ENCODE peak calls at places on chromosomes 7 and 10, in ten cellular contexts. G is cardiac fibroblast; U is GM23338; H is naive thymus-derived CD4-positive, alpha-beta T cell; Q is WERI-Rb-1; D is adrenal gland; A is keratinocyte; R is heart right ventricle; S is left ventricle myocardium inferior; F is endodermal cell. Z is an unnamed sample.

GRCh38 chr10:72764151-72764550 is 72.2 kb downstream of the MCU start:
- DNase-seq in G (peak), S (no peak), Q (no peak), H (no peak), U (no peak), A (peak), F (no peak), D (no peak), R (no peak), Z (no peak)

GRCh38 chr7:135597926-135598305 is 40.2 kb downstream of the NUP205 start:
- DNase-seq in Q (no peak), R (no peak), A (no peak), F (no peak), S (no peak), U (no peak), D (no peak), G (peak), H (no peak), Z (no peak)

GRCh38 chr10:48494611-48495010 is 110.3 kb downstream of the ARHGAP22 start:
- DNase-seq in U (no peak), S (no peak), D (no peak), F (no peak), Q (no peak), H (no peak), A (no peak), R (no peak), G (no peak), Z (peak)

GRCh38 chr7:142870575-142871259 is 14.8 kb downstream of the TRPV6 start:
- DNase-seq in F (peak), S (no peak), G (no peak), D (no peak), H (no peak), U (no peak), R (no peak), Q (no peak), A (no peak), Z (no peak)

GRCh38 chr10:75646931-75647330 is 215.5 kb downstream of the LRMDA start:
- DNase-seq in D (no peak), F (no peak), Q (no peak), A (no peak), H (no peak), U (no peak), R (no peak), S (no peak), G (peak), Z (no peak)

GRCh38 chr10:77104459-77104980 is 533.1 kb downstream of the KCNMA1 start:
- DNase-seq in U (no peak), H (no peak), R (peak), D (no peak), S (peak), G (peak), Q (no peak), F (no peak), A (no peak), Z (no peak)

GRCh38 chr10:57716884-57717283 is 550.8 kb downstream of the IPMK start:
- DNase-seq in A (no peak), F (no peak), S (no peak), D (no peak), R (no peak), G (peak), Q (no peak), H (no peak), U (peak), Z (no peak)

GRCh38 chr10:27446091-27446918 is 57.8 kb upstream of the RAB18 start:
- DNase-seq in U (peak), H (peak), A (peak), R (no peak), Q (no peak), F (no peak), G (peak), D (no peak), S (no peak), Z (no peak)

GRCh38 chr10:44874176-44874575 is 37.0 kb upstream of the TMEM72 start:
- DNase-seq in H (no peak), U (no peak), S (peak), D (peak), F (peak), R (peak), G (peak), Q (no peak), A (no peak), Z (no peak)

GRCh38 chr7:2288986-2289611 is 25.1 kb downstream of the SNX8 start:
- DNase-seq in U (no peak), Q (no peak), D (no peak), F (no peak), A (no peak), H (no peak), R (no peak), G (no peak), S (no peak), Z (peak)

GRCh38 chr10:77643795-77644468 is 6.3 kb upstream of the KCNMA1 start:
- DNase-seq in G (peak), U (peak), F (peak), R (no peak), H (no peak), D (no peak), A (peak), S (no peak), Q (peak), Z (peak)

GRCh38 chr10:124043310-124044142 is 49.9 kb downstream of the CHST15 start:
- DNase-seq in D (no peak), R (no peak), U (no peak), H (no peak), S (no peak), A (no peak), Q (no peak), G (no peak), F (no peak), Z (no peak)

GRCh38 chr10:84987039-84987438 is 658.6 kb downstream of the CCSER2 start:
- DNase-seq in R (no peak), H (no peak), D (no peak), U (no peak), F (no peak), Q (no peak), A (no peak), S (no peak), G (no peak), Z (no peak)

GRCh38 chr10:35716776-35717175 is 74.7 kb upstream of the FZD8 start:
- DNase-seq in Q (no peak), R (no peak), U (no peak), H (no peak), G (no peak), S (no peak), A (no peak), D (no peak), F (no peak), Z (no peak)

GRCh38 chr7:127809285-127809702 is 157.3 kb downstream of the SND1 start:
- DNase-seq in D (peak), U (no peak), F (no peak), G (no peak), A (peak), Q (peak), R (no peak), H (no peak), S (no peak), Z (no peak)

GRCh38 chr10:49365675-49366415 is 30.0 kb downstream of the DRGX start:
- DNase-seq in G (no peak), H (no peak), Q (no peak), R (no peak), A (no peak), S (no peak), D (no peak), U (peak), F (no peak), Z (no peak)

GRCh38 chr7:36127075-36127740 is 25.8 kb upstream of the EEPD1 start:
- DNase-seq in D (no peak), H (no peak), A (no peak), S (no peak), U (no peak), F (no peak), G (no peak), Q (no peak), R (no peak), Z (no peak)

GRCh38 chr10:48391994-48392393 is 85.5 kb downstream of the MAPK8 start:
- DNase-seq in S (no peak), R (no peak), U (no peak), Q (no peak), D (no peak), A (no peak), H (no peak), F (no peak), G (peak), Z (no peak)

GRCh38 chr7:26348987-26349809 is 57.5 kb downstream of the SNX10 start:
- DNase-seq in H (no peak), Q (no peak), F (no peak), S (no peak), R (no peak), A (no peak), D (no peak), G (no peak), U (no peak), Z (no peak)

DNA sequence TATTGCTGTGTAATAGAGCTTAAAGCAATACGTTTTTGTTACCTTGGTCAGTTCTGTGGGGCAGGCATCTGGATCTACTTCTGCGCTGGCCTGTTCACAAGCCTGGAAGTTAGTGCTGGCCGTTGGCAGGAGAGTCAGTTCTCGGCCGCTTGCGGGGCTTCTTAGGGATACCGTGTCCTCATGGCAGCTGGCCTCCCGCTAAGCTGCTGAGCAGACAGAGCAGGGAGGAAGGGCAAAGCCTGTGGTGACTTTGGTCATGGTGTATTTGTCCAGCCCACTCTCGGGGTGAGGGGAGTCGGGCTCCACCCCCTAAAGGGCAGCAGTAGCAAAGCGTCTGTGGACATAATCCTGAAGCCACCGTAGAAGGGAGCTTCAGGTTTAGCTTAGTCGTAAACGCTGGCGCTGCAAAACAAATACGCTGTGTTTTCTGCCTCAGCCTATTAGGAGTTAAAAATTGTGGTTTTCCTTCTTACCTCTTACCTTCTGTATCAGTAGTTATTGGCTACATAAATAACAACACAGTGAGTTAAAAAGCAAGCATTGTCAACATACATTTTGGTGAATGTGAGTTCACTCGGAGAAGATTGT is 12.2 kb downstream of the UBE3C start:
- DNase-seq in Q (peak), U (peak), H (no peak), G (peak), D (no peak), F (peak), S (peak), R (peak), A (no peak), Z (peak)
- H3K4me3 ChIP-seq in Q (peak), U (no peak), H (no peak), G (no peak), D (no peak), F (peak), S (peak), R (no peak), A (no peak), Z (no peak)

DNA sequence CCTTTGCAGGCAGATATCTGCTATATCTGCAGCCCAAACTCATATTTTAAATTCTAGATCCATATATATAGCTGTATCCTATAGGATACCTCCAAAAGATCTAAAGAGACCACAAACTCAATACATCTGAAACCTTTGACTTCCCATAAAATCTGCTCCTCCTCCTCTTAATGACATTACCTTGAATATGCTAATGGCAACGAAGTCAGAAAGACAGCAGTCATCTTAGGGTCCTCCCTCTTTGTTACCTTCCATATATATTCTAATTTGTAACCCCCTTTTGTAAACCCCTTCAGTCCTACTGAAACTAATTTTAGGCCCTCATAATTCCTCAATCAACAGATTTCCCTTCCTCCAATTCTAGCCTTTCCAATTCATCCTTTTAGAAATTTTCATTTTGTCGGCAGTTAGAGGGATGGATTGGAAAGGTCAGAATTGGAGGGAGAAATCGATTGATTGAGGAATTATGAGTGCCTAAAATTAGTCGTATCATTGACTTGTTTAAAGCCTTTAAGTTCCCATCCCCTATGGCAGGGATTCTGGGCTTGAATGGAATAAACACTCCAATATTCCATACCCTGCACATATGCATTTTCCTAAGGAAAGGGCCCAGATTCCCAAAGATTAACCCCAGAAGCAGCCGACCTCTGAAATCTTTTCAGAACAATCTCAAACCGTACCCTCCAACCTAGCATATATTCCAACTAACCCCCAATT is 2.4 kb downstream of the SYPL1 start:
- DNase-seq in G (no peak), S (no peak), Q (no peak), R (no peak), F (no peak), D (no peak), A (no peak), H (no peak), U (peak), Z (peak)
- H3K4me3 ChIP-seq in G (no peak), S (peak), Q (peak), R (peak), F (peak), D (peak), A (peak), H (no peak), U (peak), Z (no peak)

DNA sequence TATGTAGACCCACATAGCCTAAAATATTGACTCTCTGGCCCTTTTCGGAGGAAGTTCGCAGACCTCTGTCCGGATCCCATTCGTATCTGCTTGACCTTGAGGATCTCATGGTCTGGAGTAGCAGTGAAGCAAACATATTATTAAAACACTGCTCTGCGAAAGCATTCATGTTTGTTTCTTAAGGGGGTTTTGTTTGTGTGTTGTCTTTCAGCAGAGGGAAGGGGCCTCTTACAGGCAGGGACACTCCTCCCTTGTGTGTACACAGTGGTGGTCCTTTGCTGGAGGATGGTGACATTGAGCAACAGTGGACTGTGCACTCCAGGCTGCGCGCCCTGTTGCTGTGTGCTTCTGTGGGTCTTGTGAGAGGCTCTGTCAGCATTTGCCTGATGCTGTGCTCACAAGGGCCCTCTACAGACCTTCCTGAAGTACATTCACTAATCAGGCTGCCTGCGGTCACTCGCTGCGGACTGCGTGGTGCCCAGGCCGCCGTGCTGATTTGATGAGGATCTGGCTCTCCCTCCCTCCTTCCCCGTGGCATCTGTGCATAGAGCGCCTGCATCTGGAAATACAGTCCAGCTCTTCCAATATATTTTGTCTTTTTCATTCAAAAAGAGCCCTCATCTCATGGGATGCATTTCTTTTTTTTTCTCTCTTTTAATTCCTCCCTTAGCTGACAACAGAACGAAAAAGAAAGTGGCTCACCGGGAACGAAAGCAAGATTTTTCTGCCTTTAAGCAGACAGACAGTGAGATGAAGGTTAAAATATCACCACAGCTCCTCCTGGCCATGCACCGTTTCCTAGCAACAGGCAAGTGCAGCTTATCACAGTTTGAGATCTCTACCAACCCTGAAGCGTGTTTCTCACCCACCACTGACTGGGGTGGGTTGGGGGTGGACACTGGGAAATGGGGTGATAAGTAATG is 135.8 kb downstream of the CNNM2 start:
- DNase-seq in H (peak), A (no peak), S (peak), U (peak), F (peak), G (peak), D (peak), Q (peak), R (peak), Z (peak)
- H3K4me3 ChIP-seq in H (peak), A (no peak), S (peak), U (no peak), F (no peak), G (peak), D (peak), Q (no peak), R (peak), Z (no peak)

GRCh38 chr7:118185163-118185860 is 1.3 kb downstream of the LSM8 start:
- DNase-seq in A (no peak), Q (no peak), H (no peak), D (no peak), S (no peak), G (peak), U (no peak), R (no peak), F (no peak), Z (no peak)
- H3K4me3 ChIP-seq in A (peak), Q (peak), H (peak), D (peak), S (peak), G (peak), U (peak), R (peak), F (peak), Z (peak)

GRCh38 chr10:61905837-61906236 is 4.3 kb downstream of the ARID5B start:
- DNase-seq in G (no peak), R (no peak), A (no peak), D (no peak), U (no peak), F (no peak), H (no peak), S (no peak), Q (no peak), Z (no peak)

GRCh38 chr10:61903184-61903990 is 1.9 kb downstream of the ARID5B start:
- DNase-seq in U (peak), H (peak), A (no peak), Q (peak), F (peak), D (peak), G (peak), S (peak), R (peak), Z (peak)

GRCh38 chr10:61905446-61905725 is 3.9 kb downstream of the ARID5B start:
- DNase-seq in F (no peak), H (no peak), Q (no peak), U (no peak), R (no peak), S (no peak), D (no peak), G (no peak), A (no peak), Z (no peak)

GRCh38 chr10:61903991-61904350 is 2.5 kb downstream of the ARID5B start:
- DNase-seq in A (no peak), D (no peak), R (no peak), F (no peak), U (no peak), Q (no peak), S (no peak), H (no peak), G (no peak), Z (no peak)

DNA sequence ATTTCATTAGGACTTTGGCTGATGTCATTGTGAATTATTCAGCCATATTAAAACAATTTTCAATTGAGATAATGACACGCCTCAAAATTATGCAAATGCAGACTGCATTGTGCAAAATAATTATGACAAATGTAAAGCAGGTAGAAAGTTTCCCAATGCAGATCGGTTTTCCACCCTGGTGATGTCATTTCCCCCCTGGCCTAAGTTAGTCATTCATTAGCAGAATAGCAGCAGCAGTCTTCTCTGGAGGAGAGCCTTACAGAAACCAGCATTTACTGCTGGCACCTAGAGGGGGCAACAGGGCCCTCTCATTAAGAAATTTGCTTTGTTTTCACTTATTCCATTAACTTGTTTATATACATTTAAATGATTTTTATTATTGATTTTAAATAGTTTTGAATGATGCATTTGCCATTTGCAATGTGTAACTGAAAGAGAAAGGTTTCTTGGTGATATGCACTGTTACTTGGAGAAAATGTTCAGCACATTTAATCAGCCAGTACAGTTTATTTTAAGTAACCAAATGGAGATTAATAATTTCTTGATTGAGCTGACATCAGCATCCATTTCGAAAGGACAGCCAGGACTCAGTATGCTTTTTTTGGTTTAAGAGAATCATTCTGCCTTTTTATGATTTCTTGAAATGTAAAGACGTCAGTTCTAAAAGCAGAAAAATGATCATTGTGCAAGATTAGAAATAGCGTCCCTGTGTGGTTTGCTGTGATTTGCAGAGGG is 3.4 kb downstream of the ARID5B start:
- DNase-seq in H (no peak), F (peak), U (peak), G (peak), D (peak), S (no peak), R (no peak), A (peak), Q (no peak), Z (peak)
- H3K4me3 ChIP-seq in H (peak), F (no peak), U (peak), G (peak), D (peak), S (peak), R (peak), A (no peak), Q (no peak), Z (no peak)

GRCh38 chr10:784759-785538 is 95.5 kb upstream of the DIP2C start:
- DNase-seq in Q (peak), D (peak), F (peak), R (peak), G (peak), H (no peak), A (no peak), S (peak), U (peak), Z (peak)
- H3K4me3 ChIP-seq in Q (peak), D (peak), F (no peak), R (peak), G (peak), H (no peak), A (peak), S (peak), U (peak), Z (peak)

GRCh38 chr10:102975483-102976057 is 57.5 kb downstream of the CNNM2 start:
- DNase-seq in S (no peak), H (no peak), R (no peak), G (no peak), U (no peak), Q (no peak), D (no peak), A (no peak), F (no peak), Z (no peak)
- H3K4me3 ChIP-seq in S (no peak), H (no peak), R (no peak), G (no peak), U (no peak), Q (no peak), D (no peak), A (no peak), F (no peak), Z (no peak)

GRCh38 chr7:116327135-116327534 is 116.8 kb downstream of the TES start:
- DNase-seq in G (no peak), Q (no peak), F (no peak), R (no peak), H (no peak), D (no peak), A (no peak), S (no peak), U (no peak), Z (no peak)
- H3K4me3 ChIP-seq in G (peak), Q (no peak), F (no peak), R (no peak), H (no peak), D (no peak), A (no peak), S (no peak), U (no peak), Z (no peak)

GRCh38 chr10:50375051-50375452 is 123.7 kb upstream of the ASAH2 start:
- DNase-seq in S (no peak), R (no peak), Q (no peak), A (no peak), G (no peak), D (no peak), F (no peak), H (no peak), U (no peak), Z (no peak)
- H3K4me3 ChIP-seq in S (no peak), R (no peak), Q (no peak), A (no peak), G (no peak), D (no peak), F (no peak), H (no peak), U (no peak), Z (no peak)

Z was measured in H7.